ENCODE peak calls at places on chromosomes 1 and 21, in seven cellular contexts. E is CD8-positive, alpha-beta memory T cell; D is Panc1; Q is IMR-90; O is adrenal gland; I is A549; B is left ventricle myocardium inferior. W is an unnamed sample.
A peak's percentile ranks its signal among the peaks of the same experiment; 100 is the strongest.

GRCh38 chr1:210366767-210367166 is 38.1 kb downstream of the HHAT start:
- DNase-seq in E (no peak), D (no peak), Q (no peak), O (no peak), I (no peak), B (no peak), W (no peak)

GRCh38 chr1:88354256-88354655 is 329.8 kb upstream of the PKN2 start:
- DNase-seq in E (no peak), D (no peak), Q (no peak), O (no peak), I (no peak), B (no peak), W (no peak)

GRCh38 chr1:84442256-84442655 is 36.8 kb upstream of the RPF1 start:
- DNase-seq in E (peak; percentile 69), D (peak; percentile 72), Q (peak; percentile 94), O (no peak), I (peak; percentile 66), B (no peak), W (no peak)

GRCh38 chr1:182111496-182111895 is 50.0 kb upstream of the ZNF648 start:
- DNase-seq in E (no peak), D (no peak), Q (no peak), O (no peak), I (no peak), B (no peak), W (no peak)

GRCh38 chr1:221845650-221846371 is 103.9 kb upstream of the DUSP10 start:
- DNase-seq in E (no peak), D (no peak), Q (peak; percentile 94), O (no peak), I (peak; percentile 59), B (no peak), W (no peak)

GRCh38 chr1:206060840-206061239 is 7.9 kb downstream of the RHEX start:
- DNase-seq in E (no peak), D (no peak), Q (no peak), O (no peak), I (no peak), B (no peak), W (no peak)

GRCh38 chr1:1893291-1893985 is 2.6 kb upstream of the GNB1 start:
- DNase-seq in E (no peak), D (no peak), Q (no peak), O (no peak), I (no peak), B (no peak), W (no peak)

GRCh38 chr1:151984313-151984956 is 9.2 kb downstream of the S100A10 start:
- DNase-seq in E (peak; percentile 25), D (no peak), Q (no peak), O (no peak), I (no peak), B (no peak), W (no peak)

GRCh38 chr1:166139735-166140134 is 27.1 kb downstream of the FAM78B start:
- DNase-seq in E (no peak), D (no peak), Q (no peak), O (no peak), I (no peak), B (no peak), W (no peak)

GRCh38 chr1:153355445-153356071 is 2.1 kb upstream of the S100A9 start:
- DNase-seq in E (no peak), D (no peak), Q (peak; percentile 31), O (peak; percentile 59), I (peak; percentile 75), B (peak; percentile 61), W (peak; percentile 60)

GRCh38 chr21:41648591-41649031 is 118.2 kb downstream of the RIPK4 start:
- DNase-seq in E (no peak), D (no peak), Q (peak; percentile 78), O (no peak), I (no peak), B (no peak), W (no peak)

GRCh38 chr1:15756143-15757015 is 2.2 kb upstream of the FBLIM1 start:
- DNase-seq in E (no peak), D (no peak), Q (no peak), O (no peak), I (no peak), B (no peak), W (no peak)
- H3K27ac ChIP-seq in E (no peak overlapping the region), D (peak overlapping the region; percentile 79), Q (no peak overlapping the region), O (no peak overlapping the region), I (peak overlapping the region; percentile 99), B (peak overlapping the region; percentile 56), W (no peak overlapping the region)

DNA sequence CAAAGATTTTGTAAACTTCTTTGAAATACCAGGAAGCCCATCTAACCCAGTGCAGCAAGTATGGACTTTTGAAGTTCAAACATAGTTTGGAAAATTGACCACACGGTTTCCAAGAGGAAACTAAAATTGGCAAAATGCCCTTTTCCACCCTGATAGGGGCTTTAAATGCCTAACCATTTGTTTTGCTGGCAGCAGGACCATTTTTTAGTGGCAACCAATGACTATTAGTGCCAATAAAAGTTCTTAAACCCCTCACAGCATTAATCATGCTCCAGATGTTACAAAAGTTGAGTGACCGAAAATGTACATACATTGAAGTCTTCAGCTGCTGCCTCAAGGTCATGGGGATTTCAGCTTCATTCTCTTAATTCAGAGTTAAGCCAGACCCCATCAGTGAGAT is 46.4 kb upstream of the ENAH start:
- DNase-seq in E (no peak), D (no peak), Q (no peak), O (no peak), I (no peak), B (no peak), W (no peak)
- H3K4me3 ChIP-seq in E (no peak overlapping the region), D (no peak overlapping the region), Q (no peak overlapping the region), O (no peak overlapping the region), I (no peak overlapping the region), B (no peak overlapping the region), W (no peak overlapping the region)

GRCh38 chr1:162264108-162264507 is 112.5 kb downstream of the SPATA46 start:
- DNase-seq in E (no peak), D (no peak), Q (no peak), O (no peak), I (no peak), B (no peak), W (no peak)
- H3K27ac ChIP-seq in E (no peak overlapping the region), D (no peak overlapping the region), Q (no peak overlapping the region), O (no peak overlapping the region), I (no peak overlapping the region), B (no peak overlapping the region), W (no peak overlapping the region)

GRCh38 chr1:242890211-242890741 is 364.8 kb downstream of the CEP170 start:
- DNase-seq in E (no peak), D (no peak), Q (no peak), O (peak; percentile 49), I (peak; percentile 39), B (no peak), W (peak; percentile 7)
- H3K4me3 ChIP-seq in E (no peak overlapping the region), D (no peak overlapping the region), Q (no peak overlapping the region), O (no peak overlapping the region), I (no peak overlapping the region), B (no peak overlapping the region), W (peak overlapping the region; percentile 7)

GRCh38 chr21:45822429-45823099 is 159.0 kb upstream of the COL6A1 start:
- DNase-seq in E (no peak), D (no peak), Q (no peak), O (no peak), I (no peak), B (no peak), W (no peak)

GRCh38 chr21:45820171-45821091 is 161.1 kb upstream of the COL6A1 start:
- DNase-seq in E (peak; percentile 72), D (no peak), Q (peak; percentile 91), O (peak; percentile 80), I (peak; percentile 82), B (peak; percentile 65), W (peak; percentile 84)

GRCh38 chr21:45822002-45822397 is 159.6 kb upstream of the COL6A1 start:
- DNase-seq in E (no peak), D (no peak), Q (no peak), O (no peak), I (no peak), B (no peak), W (no peak)

GRCh38 chr21:45823100-45823681 is 158.4 kb upstream of the COL6A1 start:
- DNase-seq in E (no peak), D (no peak), Q (no peak), O (no peak), I (no peak), B (no peak), W (no peak)

GRCh38 chr21:45821315-45822001 is 160.1 kb upstream of the COL6A1 start:
- DNase-seq in E (no peak), D (no peak), Q (no peak), O (no peak), I (no peak), B (no peak), W (no peak)
- H3K27ac ChIP-seq in E (no peak overlapping the region), D (no peak overlapping the region), Q (no peak overlapping the region), O (no peak overlapping the region), I (no peak overlapping the region), B (no peak overlapping the region), W (no peak overlapping the region)

W was measured in iPS DF 6.9.